ENCODE peak calls at places on chromosomes 1 and 21, in seven cellular contexts. E is fibroblast of the aortic adventitia, S is skeletal muscle cell, H is left lung, R is WTC11, F is NCI-H2081, G is PC-9. Q is an unnamed sample.

GRCh38 chr1:209601809-209602657 is 18.5 kb downstream of the CAMK1G start:
- DNase-seq in F (peak), R (peak), H (no peak), E (peak), G (peak), S (no peak), Q (no peak)

GRCh38 chr1:28421744-28422143 is 52.2 kb downstream of the PHACTR4 start:
- DNase-seq in E (no peak), R (no peak), G (no peak), F (no peak), S (no peak), H (no peak), Q (no peak)

GRCh38 chr1:211876849-211877248 is 46.3 kb upstream of the LPGAT1 start:
- DNase-seq in S (no peak), F (no peak), E (peak), R (no peak), H (no peak), G (no peak), Q (no peak)

GRCh38 chr21:26115899-26116298 is 54.7 kb downstream of the APP start:
- DNase-seq in F (no peak), R (no peak), E (peak), H (no peak), G (peak), S (peak), Q (no peak)

GRCh38 chr1:244116946-244117345 is 65.9 kb downstream of the ZBTB18 start:
- DNase-seq in R (no peak), H (no peak), G (no peak), S (no peak), E (no peak), F (no peak), Q (no peak)

GRCh38 chr1:50976111-50976889 is 6.3 kb downstream of the CDKN2C start:
- DNase-seq in R (no peak), F (peak), E (peak), S (no peak), H (no peak), G (no peak), Q (no peak)

GRCh38 chr1:24714859-24715520 is 30.3 kb upstream of the CLIC4 start:
- DNase-seq in E (peak), G (no peak), R (no peak), S (no peak), H (no peak), F (no peak), Q (no peak)

GRCh38 chr1:206050655-206051235 is 2.2 kb upstream of the RHEX start:
- DNase-seq in R (no peak), F (no peak), G (peak), E (no peak), S (no peak), H (no peak), Q (no peak)

GRCh38 chr1:204673909-204674701 is 11.4 kb downstream of the LRRN2 start:
- DNase-seq in S (no peak), R (peak), G (peak), H (no peak), F (peak), E (no peak), Q (no peak)

GRCh38 chr1:195804547-195804946 is 803.7 kb downstream of the KCNT2 start:
- DNase-seq in F (peak), H (no peak), R (no peak), G (no peak), E (no peak), S (no peak), Q (no peak)

GRCh38 chr21:21807598-21807903 is 809.3 kb downstream of the NCAM2 start:
- DNase-seq in S (peak), F (peak), R (no peak), E (no peak), H (no peak), G (no peak), Q (no peak)

GRCh38 chr1:177307771-177308170 is 137.0 kb downstream of the BRINP2 start:
- DNase-seq in H (no peak), S (peak), F (no peak), G (no peak), R (no peak), E (peak), Q (no peak)

GRCh38 chr1:44405041-44405803 is at the start of gene RNF220:
- DNase-seq in F (peak), R (peak), S (peak), H (peak), G (peak), E (peak), Q (peak)

GRCh38 chr1:157181790-157182189 is 43.6 kb upstream of the ETV3 start:
- DNase-seq in G (no peak), E (no peak), R (no peak), S (no peak), F (no peak), H (no peak), Q (no peak)

GRCh38 chr1:37793773-37794371 is at the start of gene MANEAL:
- DNase-seq in F (peak), G (no peak), S (no peak), R (peak), H (peak), E (peak), Q (no peak)

GRCh38 chr1:200653022-200653462 is 16.7 kb downstream of the DDX59 start:
- DNase-seq in R (no peak), G (no peak), H (no peak), S (no peak), E (no peak), F (no peak), Q (no peak)

GRCh38 chr21:33769057-33769456 is 126.8 kb downstream of the ITSN1 start:
- DNase-seq in H (no peak), F (no peak), R (no peak), G (no peak), S (no peak), E (peak), Q (no peak)

GRCh38 chr1:83796409-83796808 is 202.5 kb downstream of the TTLL7 start:
- DNase-seq in F (no peak), H (no peak), S (no peak), R (no peak), G (no peak), E (no peak), Q (no peak)

GRCh38 chr1:107309962-107310361 is 169.1 kb downstream of the NTNG1 start:
- DNase-seq in G (no peak), R (no peak), H (no peak), E (no peak), S (no peak), F (no peak), Q (no peak)

GRCh38 chr1:94178896-94179295 is 57.9 kb upstream of the ABCA4 start:
- DNase-seq in R (no peak), G (no peak), E (no peak), S (no peak), H (no peak), F (no peak), Q (no peak)

GRCh38 chr1:33228935-33229487 is 27.3 kb upstream of the ZNF362 start:
- DNase-seq in E (peak), S (peak), H (no peak), F (no peak), R (no peak), G (peak), Q (no peak)

GRCh38 chr1:155077346-155077745 is 1.3 kb upstream of the EFNA3 start:
- DNase-seq in F (no peak), G (peak), R (no peak), S (no peak), H (peak), E (no peak), Q (no peak)

GRCh38 chr1:11691928-11692711 is 610 bp downstream of the DRAXIN start:
- DNase-seq in E (no peak), F (no peak), H (no peak), S (no peak), G (no peak), R (peak), Q (no peak)

GRCh38 chr1:91076834-91077233 is 55.0 kb upstream of the ZNF644 start:
- DNase-seq in S (no peak), H (no peak), G (no peak), R (no peak), F (no peak), E (no peak), Q (no peak)

GRCh38 chr1:22607154-22607553 is 29.3 kb upstream of the C1QA start:
- DNase-seq in E (no peak), R (peak), F (no peak), H (no peak), S (no peak), G (no peak), Q (no peak)

GRCh38 chr21:31557956-31558838 is 101.3 kb upstream of the SOD1 start:
- DNase-seq in R (peak), G (peak), F (peak), H (no peak), S (no peak), E (no peak), Q (no peak)

GRCh38 chr1:54774820-54775498 is 10.6 kb upstream of the PARS2 start:
- DNase-seq in R (peak), S (no peak), E (peak), H (no peak), G (no peak), F (peak), Q (no peak)

GRCh38 chr1:6776389-6776788 is 8.9 kb upstream of the CAMTA1 start:
- DNase-seq in S (no peak), E (no peak), R (no peak), G (no peak), F (no peak), H (no peak), Q (no peak)

GRCh38 chr21:45365608-45366241 is 39.2 kb upstream of the COL18A1 start:
- DNase-seq in F (no peak), G (peak), E (peak), S (no peak), H (peak), R (peak), Q (no peak)

GRCh38 chr1:65339866-65340483 is 30.6 kb downstream of the DNAJC6 start:
- DNase-seq in F (no peak), S (no peak), R (no peak), G (peak), E (peak), H (no peak), Q (no peak)

GRCh38 chr1:11550664-11551283 is 71.8 kb downstream of the DISP3 start:
- DNase-seq in F (no peak), G (peak), R (peak), E (peak), S (peak), H (no peak), Q (no peak)

GRCh38 chr1:224435318-224435763 is 744 bp upstream of the WDR26 start:
- DNase-seq in F (peak), E (peak), S (peak), H (no peak), G (peak), R (no peak), Q (no peak)

GRCh38 chr1:116754203-116754977 is at the start of gene CD2:
- DNase-seq in H (no peak), E (no peak), F (no peak), R (no peak), G (no peak), S (no peak), Q (no peak)

GRCh38 chr1:162699366-162699765 is 67.1 kb downstream of the DDR2 start:
- DNase-seq in F (no peak), G (no peak), E (no peak), R (no peak), S (no peak), H (no peak), Q (no peak)

GRCh38 chr1:30318864-30319718 is 404.3 kb downstream of the MATN1 start:
- DNase-seq in S (no peak), F (no peak), E (no peak), H (no peak), G (no peak), R (no peak), Q (no peak)

GRCh38 chr1:48999321-48999720 is 222.6 kb upstream of the BEND5 start:
- DNase-seq in R (no peak), F (no peak), E (no peak), H (no peak), G (no peak), S (no peak), Q (no peak)

GRCh38 chr1:174135200-174135599 is 24.1 kb upstream of the RABGAP1L start:
- DNase-seq in F (no peak), E (no peak), G (no peak), S (no peak), R (no peak), H (no peak), Q (no peak)

GRCh38 chr1:211613108-211613947 is 34.4 kb upstream of the SLC30A1 start:
- DNase-seq in R (no peak), G (peak), S (peak), E (peak), H (peak), F (no peak), Q (peak)

Q was measured in suprapubic skin.